ENCODE peak calls at places on chromosomes 6 and 20, in ten cellular contexts. G is kidney tubule cell; N is myocyte; A is NCI-H2029; P is substantia nigra; W is dermis blood vessel endothelial cell; Y is fibroblast of the conjunctiva; Z is stimulated activated CD4-positive, alpha-beta T cell treated with anti-CD3 and anti-CD28 coated beads, Interleukin-15, amount 100 ng/mL, for 1 hour; R is HCEC 1CT; T is GM12892. C is an unnamed sample.

GRCh38 chr6:96450082-96450759 is 71.4 kb upstream of the UFL1 start:
- DNase-seq in T (no peak), Y (no peak), P (no peak), A (no peak), N (no peak), Z (no peak), G (no peak), R (no peak), W (no peak), C (no peak)

GRCh38 chr20:16368645-16369292 is 204.5 kb downstream of the KIF16B start:
- DNase-seq in Z (no peak), Y (no peak), A (no peak), T (no peak), R (peak; percentile 26), G (peak; percentile 9), P (no peak), N (peak; percentile 27), W (no peak), C (no peak)

GRCh38 chr6:42012501-42013133 is 37.7 kb upstream of the TAF8 start:
- DNase-seq in R (no peak), W (no peak), Z (no peak), G (peak; percentile 53), T (no peak), P (no peak), Y (no peak), N (peak; percentile 59), A (no peak), C (no peak)

GRCh38 chr6:113805167-113805835 is 51.8 kb upstream of the MARCKS start:
- DNase-seq in A (no peak), W (no peak), R (no peak), T (no peak), Y (no peak), G (no peak), N (peak; percentile 6), P (no peak), Z (no peak), C (no peak)

GRCh38 chr6:79656134-79656533 is 25.0 kb downstream of the SH3BGRL2 start:
- DNase-seq in R (no peak), Z (no peak), T (no peak), A (no peak), P (no peak), N (no peak), W (no peak), Y (no peak), G (peak; percentile 33), C (no peak)

GRCh38 chr6:106309766-106310373 is 15.7 kb downstream of the ATG5 start:
- DNase-seq in P (no peak), N (peak; percentile 70), A (no peak), R (peak; percentile 50), W (peak; percentile 54), G (peak; percentile 68), Z (no peak), Y (no peak), T (no peak), C (no peak)

GRCh38 chr6:169398342-169399105 is 144.9 kb upstream of the THBS2 start:
- DNase-seq in A (no peak), R (no peak), Y (peak; percentile 5), Z (no peak), T (no peak), N (no peak), W (no peak), G (no peak), P (no peak), C (peak; percentile 53)

GRCh38 chr6:2688416-2689064 is 62.2 kb downstream of the MYLK4 start:
- DNase-seq in R (peak; percentile 69), A (no peak), G (peak; percentile 89), T (no peak), Y (peak; percentile 21), W (peak; percentile 52), P (no peak), Z (no peak), N (peak; percentile 91), C (peak; percentile 59)